ENCODE peak calls at places on chromosomes 6 and 20, in eight cellular contexts. N, B, X, P, J, I, S and W are unnamed samples.

GRCh38 chr6:169589293-169589692 is 112.5 kb downstream of the WDR27 start:
- DNase-seq in I (no peak), P (no peak), B (no peak), S (no peak), X (no peak), N (no peak), J (no peak), W (no peak)

GRCh38 chr6:35084041-35084491 is 57.1 kb downstream of the TCP11 start:
- DNase-seq in P (no peak), I (no peak), X (no peak), J (no peak), S (peak), B (no peak), N (no peak), W (peak)

GRCh38 chr6:11393713-11394627 is 143.6 kb upstream of the TMEM170B start:
- DNase-seq in P (no peak), X (no peak), B (no peak), S (no peak), N (no peak), I (no peak), J (no peak), W (no peak)

GRCh38 chr20:21272279-21272678 is 30.9 kb upstream of the XRN2 start:
- DNase-seq in N (no peak), B (no peak), P (no peak), I (no peak), J (no peak), X (no peak), S (no peak), W (no peak)

GRCh38 chr6:112251170-112251945 is 3.0 kb downstream of the LAMA4 start:
- DNase-seq in S (no peak), B (no peak), P (no peak), I (no peak), J (no peak), X (no peak), N (no peak), W (no peak)

GRCh38 chr6:131683479-131683878 is 17.7 kb downstream of the OR2A4 start:
- DNase-seq in N (no peak), B (no peak), J (no peak), P (no peak), S (no peak), X (no peak), I (no peak), W (no peak)

GRCh38 chr6:80158478-80158989 is 52.1 kb downstream of the BCKDHB start:
- DNase-seq in B (no peak), P (no peak), S (no peak), X (no peak), I (no peak), N (no peak), J (no peak), W (no peak)

GRCh38 chr6:40692311-40692710 is 105.1 kb upstream of the LRFN2 start:
- DNase-seq in N (no peak), S (no peak), P (no peak), B (no peak), I (no peak), J (no peak), X (no peak), W (no peak)

GRCh38 chr20:62918830-62919229 is 7.5 kb downstream of the DIDO1 start:
- DNase-seq in B (no peak), N (no peak), P (peak), S (no peak), X (no peak), I (peak), J (no peak), W (no peak)

GRCh38 chr6:10033223-10033829 is 381.5 kb downstream of the TFAP2A start:
- DNase-seq in N (no peak), B (no peak), P (no peak), S (no peak), I (no peak), J (no peak), X (no peak), W (no peak)

GRCh38 chr6:7311920-7312615 is 931 bp downstream of the SSR1 start:
- DNase-seq in I (no peak), S (no peak), N (no peak), X (peak), B (no peak), P (no peak), J (no peak), W (no peak)

GRCh38 chr6:83436674-83437073 is 5.8 kb upstream of the ME1 start:
- DNase-seq in I (no peak), J (no peak), S (no peak), B (no peak), X (no peak), P (no peak), N (no peak), W (no peak)

GRCh38 chr6:141552031-141552430 is 580.7 kb upstream of the GJE1 start:
- DNase-seq in J (no peak), I (no peak), P (no peak), N (no peak), S (no peak), X (no peak), B (no peak), W (no peak)

GRCh38 chr6:131886517-131886916 is 64.7 kb downstream of the CCN2 start:
- DNase-seq in I (no peak), P (no peak), B (no peak), S (no peak), J (no peak), N (no peak), X (no peak), W (no peak)

GRCh38 chr6:71139249-71139648 is 149.4 kb upstream of the OGFRL1 start:
- DNase-seq in P (no peak), I (no peak), S (no peak), B (no peak), J (no peak), X (no peak), N (no peak), W (no peak)

GRCh38 chr6:18444176-18444575 is 57.0 kb downstream of the RNF144B start:
- DNase-seq in P (no peak), N (no peak), I (no peak), J (no peak), X (no peak), B (no peak), S (no peak), W (no peak)

GRCh38 chr6:138724015-138724414 is 49.6 kb upstream of the CCDC28A start:
- DNase-seq in X (no peak), B (no peak), J (no peak), P (no peak), S (no peak), I (no peak), N (no peak), W (no peak)

GRCh38 chr6:124955108-124955851 is 7.0 kb upstream of the RNF217 start:
- DNase-seq in P (no peak), J (no peak), I (no peak), N (no peak), X (no peak), B (no peak), S (no peak), W (no peak)

GRCh38 chr6:158694913-158695312 is 45.1 kb downstream of the SYTL3 start:
- DNase-seq in N (no peak), J (no peak), X (no peak), B (no peak), S (no peak), P (no peak), I (no peak), W (no peak)